ENCODE peak calls at places on chromosome 3, in four cellular contexts. One of them, this sample, is unnamed.

GRCh38 chr3:80733522-80734176 is 965.9 kb upstream of the ROBO1 start:
- DNase-seq in stimulated activated CD8-positive, alpha-beta memory T cell treated with anti-CD3 and anti-CD28 coated beads, Interleukin-12 subunit alpha, Interleukin-12 subunit beta, amount 100 ng/mL, for 1 hour: no peak
- DNase-seq in MCF 10A: peak
- DNase-seq in hippocampal formation: no peak
- DNase-seq in this sample: no peak

GRCh38 chr3:57130426-57131209 is 34.5 kb downstream of the IL17RD start:
- DNase-seq in hippocampal formation: no peak
- DNase-seq in stimulated activated CD8-positive, alpha-beta memory T cell treated with anti-CD3 and anti-CD28 coated beads, Interleukin-12 subunit alpha, Interleukin-12 subunit beta, amount 100 ng/mL, for 1 hour: no peak
- DNase-seq in MCF 10A: no peak
- DNase-seq in this sample: no peak

GRCh38 chr3:119924111-119925094 is 142.5 kb downstream of the NR1I2 start:
- DNase-seq in hippocampal formation: no peak
- DNase-seq in stimulated activated CD8-positive, alpha-beta memory T cell treated with anti-CD3 and anti-CD28 coated beads, Interleukin-12 subunit alpha, Interleukin-12 subunit beta, amount 100 ng/mL, for 1 hour: no peak
- DNase-seq in MCF 10A: no peak
- DNase-seq in this sample: no peak

GRCh38 chr3:56976666-56977560 is 83.6 kb upstream of the SPATA12 start:
- DNase-seq in stimulated activated CD8-positive, alpha-beta memory T cell treated with anti-CD3 and anti-CD28 coated beads, Interleukin-12 subunit alpha, Interleukin-12 subunit beta, amount 100 ng/mL, for 1 hour: no peak
- DNase-seq in hippocampal formation: peak
- DNase-seq in MCF 10A: peak
- DNase-seq in this sample: peak

GRCh38 chr3:143016321-143016972 is 15.1 kb downstream of the U2SURP start:
- DNase-seq in MCF 10A: no peak
- DNase-seq in hippocampal formation: peak
- DNase-seq in stimulated activated CD8-positive, alpha-beta memory T cell treated with anti-CD3 and anti-CD28 coated beads, Interleukin-12 subunit alpha, Interleukin-12 subunit beta, amount 100 ng/mL, for 1 hour: no peak
- DNase-seq in this sample: no peak

GRCh38 chr3:26653811-26654379 is 31.3 kb downstream of the LRRC3B start:
- DNase-seq in hippocampal formation: no peak
- DNase-seq in stimulated activated CD8-positive, alpha-beta memory T cell treated with anti-CD3 and anti-CD28 coated beads, Interleukin-12 subunit alpha, Interleukin-12 subunit beta, amount 100 ng/mL, for 1 hour: no peak
- DNase-seq in MCF 10A: no peak
- DNase-seq in this sample: no peak

GRCh38 chr3:138455801-138456716 is 21.6 kb downstream of the ESYT3 start:
- DNase-seq in stimulated activated CD8-positive, alpha-beta memory T cell treated with anti-CD3 and anti-CD28 coated beads, Interleukin-12 subunit alpha, Interleukin-12 subunit beta, amount 100 ng/mL, for 1 hour: no peak
- DNase-seq in MCF 10A: peak
- DNase-seq in hippocampal formation: no peak
- DNase-seq in this sample: no peak

GRCh38 chr3:145767909-145768308 is 393.1 kb downstream of the PLOD2 start:
- DNase-seq in hippocampal formation: peak
- DNase-seq in stimulated activated CD8-positive, alpha-beta memory T cell treated with anti-CD3 and anti-CD28 coated beads, Interleukin-12 subunit alpha, Interleukin-12 subunit beta, amount 100 ng/mL, for 1 hour: no peak
- DNase-seq in MCF 10A: no peak
- DNase-seq in this sample: no peak

GRCh38 chr3:151925876-151926275 is 52.4 kb downstream of the SUCNR1 start:
- DNase-seq in MCF 10A: peak
- DNase-seq in stimulated activated CD8-positive, alpha-beta memory T cell treated with anti-CD3 and anti-CD28 coated beads, Interleukin-12 subunit alpha, Interleukin-12 subunit beta, amount 100 ng/mL, for 1 hour: no peak
- DNase-seq in hippocampal formation: no peak
- DNase-seq in this sample: no peak

GRCh38 chr3:50213383-50213782 is 8.3 kb downstream of the SLC38A3 start:
- DNase-seq in MCF 10A: no peak
- DNase-seq in stimulated activated CD8-positive, alpha-beta memory T cell treated with anti-CD3 and anti-CD28 coated beads, Interleukin-12 subunit alpha, Interleukin-12 subunit beta, amount 100 ng/mL, for 1 hour: no peak
- DNase-seq in hippocampal formation: peak
- DNase-seq in this sample: peak

GRCh38 chr3:151351216-151351615 is 21.9 kb upstream of the P2RY13 start:
- DNase-seq in stimulated activated CD8-positive, alpha-beta memory T cell treated with anti-CD3 and anti-CD28 coated beads, Interleukin-12 subunit alpha, Interleukin-12 subunit beta, amount 100 ng/mL, for 1 hour: no peak
- DNase-seq in MCF 10A: no peak
- DNase-seq in hippocampal formation: peak
- DNase-seq in this sample: no peak

GRCh38 chr3:25587526-25587925 is 77.2 kb downstream of the TOP2B start:
- DNase-seq in hippocampal formation: no peak
- DNase-seq in stimulated activated CD8-positive, alpha-beta memory T cell treated with anti-CD3 and anti-CD28 coated beads, Interleukin-12 subunit alpha, Interleukin-12 subunit beta, amount 100 ng/mL, for 1 hour: no peak
- DNase-seq in MCF 10A: peak
- DNase-seq in this sample: no peak

GRCh38 chr3:33166095-33166494 is 52.3 kb downstream of the CRTAP start:
- DNase-seq in stimulated activated CD8-positive, alpha-beta memory T cell treated with anti-CD3 and anti-CD28 coated beads, Interleukin-12 subunit alpha, Interleukin-12 subunit beta, amount 100 ng/mL, for 1 hour: no peak
- DNase-seq in MCF 10A: no peak
- DNase-seq in hippocampal formation: no peak
- DNase-seq in this sample: no peak

GRCh38 chr3:24686764-24687163 is 192.1 kb upstream of the THRB start:
- DNase-seq in MCF 10A: no peak
- DNase-seq in hippocampal formation: no peak
- DNase-seq in stimulated activated CD8-positive, alpha-beta memory T cell treated with anti-CD3 and anti-CD28 coated beads, Interleukin-12 subunit alpha, Interleukin-12 subunit beta, amount 100 ng/mL, for 1 hour: no peak
- DNase-seq in this sample: no peak

GRCh38 chr3:133991209-133991608 is 38.5 kb downstream of the SLCO2A1 start:
- DNase-seq in hippocampal formation: no peak
- DNase-seq in MCF 10A: peak
- DNase-seq in stimulated activated CD8-positive, alpha-beta memory T cell treated with anti-CD3 and anti-CD28 coated beads, Interleukin-12 subunit alpha, Interleukin-12 subunit beta, amount 100 ng/mL, for 1 hour: no peak
- DNase-seq in this sample: no peak

GRCh38 chr3:105944281-105944680 is 75.5 kb upstream of the CBLB start:
- DNase-seq in hippocampal formation: no peak
- DNase-seq in stimulated activated CD8-positive, alpha-beta memory T cell treated with anti-CD3 and anti-CD28 coated beads, Interleukin-12 subunit alpha, Interleukin-12 subunit beta, amount 100 ng/mL, for 1 hour: no peak
- DNase-seq in MCF 10A: no peak
- DNase-seq in this sample: no peak

GRCh38 chr3:149512073-149512782 is 37.7 kb downstream of the TM4SF4 start:
- DNase-seq in MCF 10A: peak
- DNase-seq in hippocampal formation: peak
- DNase-seq in stimulated activated CD8-positive, alpha-beta memory T cell treated with anti-CD3 and anti-CD28 coated beads, Interleukin-12 subunit alpha, Interleukin-12 subunit beta, amount 100 ng/mL, for 1 hour: no peak
- DNase-seq in this sample: peak

GRCh38 chr3:172273378-172273777 is 174.9 kb downstream of the GHSR start:
- DNase-seq in MCF 10A: no peak
- DNase-seq in stimulated activated CD8-positive, alpha-beta memory T cell treated with anti-CD3 and anti-CD28 coated beads, Interleukin-12 subunit alpha, Interleukin-12 subunit beta, amount 100 ng/mL, for 1 hour: no peak
- DNase-seq in hippocampal formation: no peak
- DNase-seq in this sample: no peak

GRCh38 chr3:13414040-13414729 is 5.9 kb downstream of the NUP210 start:
- DNase-seq in MCF 10A: peak
- DNase-seq in hippocampal formation: peak
- DNase-seq in stimulated activated CD8-positive, alpha-beta memory T cell treated with anti-CD3 and anti-CD28 coated beads, Interleukin-12 subunit alpha, Interleukin-12 subunit beta, amount 100 ng/mL, for 1 hour: peak
- DNase-seq in this sample: no peak

This sample was measured in putamen.